ENCODE peak calls at places on chromosome 21, in ten cellular contexts. R, T, J, I, Y, F, H, M, W and G are unnamed samples.
A peak's percentile ranks its signal among the peaks of the same experiment; 100 is the strongest.

GRCh38 chr21:14616303-14617039 is 70.4 kb upstream of the SAMSN1 start:
- DNase-seq in R (no peak), T (no peak), J (no peak), I (no peak), Y (no peak), F (peak; percentile 68), H (no peak), M (no peak), W (no peak), G (no peak)

GRCh38 chr21:43591468-43592050 is 67.7 kb downstream of the HSF2BP start:
- DNase-seq in R (no peak), T (peak; percentile 80), J (no peak), I (no peak), Y (no peak), F (no peak), H (no peak), M (no peak), W (peak; percentile 69), G (no peak)

GRCh38 chr21:44858791-44859190 is 14.7 kb downstream of the PTTG1IP start:
- DNase-seq in R (no peak), T (no peak), J (no peak), I (no peak), Y (no peak), F (no peak), H (no peak), M (no peak), W (no peak), G (peak; percentile 20)

GRCh38 chr21:15164678-15165303 is 100.0 kb upstream of the NRIP1 start:
- DNase-seq in R (no peak), T (no peak), J (no peak), I (no peak), Y (no peak), F (no peak), H (no peak), M (no peak), W (peak; percentile 20), G (no peak)

GRCh38 chr21:22536511-22536910 is 1538.3 kb downstream of the NCAM2 start:
- DNase-seq in R (no peak), T (no peak), J (no peak), I (no peak), Y (no peak), F (no peak), H (no peak), M (no peak), W (peak; percentile 23), G (no peak)

GRCh38 chr21:25735221-25735894 is 586 bp downstream of the GABPA start:
- DNase-seq in R (peak; percentile 92), T (peak; percentile 79), J (peak; percentile 88), I (peak; percentile 95), Y (peak; percentile 85), F (peak; percentile 94), H (peak; percentile 85), M (peak; percentile 94), W (peak; percentile 89), G (peak; percentile 91)

GRCh38 chr21:43937898-43938309 is 72.9 kb downstream of the AGPAT3 start:
- DNase-seq in R (no peak), T (no peak), J (no peak), I (no peak), Y (no peak), F (no peak), H (no peak), M (no peak), W (no peak), G (no peak)

GRCh38 chr21:27528697-27529096 is 561.8 kb upstream of the ADAMTS5 start:
- DNase-seq in R (no peak), T (no peak), J (no peak), I (no peak), Y (no peak), F (no peak), H (no peak), M (no peak), W (no peak), G (no peak)

GRCh38 chr21:17488620-17489019 is 24.2 kb upstream of the CXADR start:
- DNase-seq in R (no peak), T (no peak), J (no peak), I (no peak), Y (no peak), F (no peak), H (peak; percentile 30), M (no peak), W (no peak), G (no peak)

GRCh38 chr21:17780539-17780938 is 38.6 kb downstream of the C21orf91 start:
- DNase-seq in R (no peak), T (peak; percentile 13), J (no peak), I (no peak), Y (no peak), F (no peak), H (peak; percentile 94), M (no peak), W (no peak), G (no peak)

GRCh38 chr21:24514081-24514733 is 1093.1 kb downstream of the MRPL39 start:
- DNase-seq in R (no peak), T (no peak), J (no peak), I (no peak), Y (no peak), F (peak; percentile 9), H (peak; percentile 57), M (no peak), W (no peak), G (no peak)

GRCh38 chr21:44265734-44266270 is 4.1 kb upstream of the DNMT3L start:
- DNase-seq in R (no peak), T (no peak), J (no peak), I (no peak), Y (no peak), F (no peak), H (no peak), M (no peak), W (no peak), G (peak; percentile 35)

GRCh38 chr21:37220433-37220980 is 46.6 kb downstream of the VPS26C start:
- DNase-seq in R (peak; percentile 36), T (peak; percentile 70), J (no peak), I (no peak), Y (peak; percentile 24), F (peak; percentile 66), H (peak; percentile 12), M (no peak), W (peak; percentile 57), G (no peak)
- H3K27ac ChIP-seq in R (peak overlapping the region; percentile 49), T (peak overlapping the region; percentile 72), J (peak overlapping the region; percentile 86), I (peak overlapping the region; percentile 77), Y (peak overlapping the region; percentile 13), F (no peak overlapping the region), H (no peak overlapping the region), M (peak overlapping the region; percentile 87), W (no peak overlapping the region), G (peak overlapping the region; percentile 38)

GRCh38 chr21:39115659-39116235 is 67.5 kb downstream of the PSMG1 start:
- DNase-seq in R (no peak), T (no peak), J (no peak), I (peak; percentile 55), Y (no peak), F (no peak), H (no peak), M (no peak), W (no peak), G (no peak)
- TF ChIP-seq CTCF in R (no peak), T (no peak), J (no peak), I (no peak), Y (no peak), F (no peak), H (no peak), M (no peak), W (no peak), G (no peak)

DNA sequence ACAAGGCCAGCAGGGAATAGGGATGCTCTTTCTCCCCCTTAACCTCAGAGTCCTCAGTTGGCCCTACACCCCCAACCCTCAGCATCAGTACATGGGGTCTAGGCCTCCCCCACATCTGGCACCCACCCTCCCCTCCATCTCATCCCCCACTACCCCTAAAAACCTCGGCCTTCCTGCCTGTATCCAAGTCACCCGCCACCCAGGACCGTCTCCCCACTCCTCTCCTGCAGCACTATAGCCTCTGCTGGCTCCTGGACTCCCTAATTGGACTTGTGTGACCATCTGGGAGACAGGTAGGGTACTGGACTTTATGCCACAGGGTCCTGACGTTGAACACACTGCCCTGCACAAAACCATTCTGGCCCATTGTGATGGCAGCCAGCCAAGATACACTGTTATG is 6.0 kb downstream of the RSPH1 start:
- DNase-seq in R (no peak), T (no peak), J (no peak), I (no peak), Y (no peak), F (no peak), H (no peak), M (no peak), W (no peak), G (no peak)
- H3K27ac ChIP-seq in R (no peak overlapping the region), T (no peak overlapping the region), J (no peak overlapping the region), I (no peak overlapping the region), Y (no peak overlapping the region), F (no peak overlapping the region), H (no peak overlapping the region), M (no peak overlapping the region), W (no peak overlapping the region), G (no peak overlapping the region)

DNA sequence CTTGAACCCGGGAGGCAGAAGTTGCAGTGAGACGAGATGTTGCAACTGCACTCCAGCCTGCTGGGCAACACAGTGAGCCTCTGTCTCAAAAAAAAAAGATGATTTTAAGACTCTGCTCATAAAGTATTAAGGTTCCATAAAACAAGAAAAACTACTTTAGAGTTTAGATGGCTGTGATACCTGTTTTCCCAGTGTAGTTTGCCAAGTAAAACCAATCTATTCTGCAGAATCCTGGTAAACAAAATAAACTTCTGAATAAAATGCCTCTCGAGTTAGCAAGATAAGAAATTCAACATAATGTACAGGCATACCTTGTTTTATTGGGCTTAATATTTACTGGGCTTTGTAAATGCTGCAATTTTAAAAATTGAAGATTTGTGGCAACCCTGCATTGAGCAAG is 30.8 kb downstream of the LTN1 start:
- DNase-seq in R (no peak), T (no peak), J (no peak), I (no peak), Y (no peak), F (no peak), H (no peak), M (no peak), W (no peak), G (no peak)
- TF ChIP-seq CTCF in R (no peak), T (no peak), J (no peak), I (no peak), Y (no peak), F (no peak), H (no peak), M (no peak), W (no peak), G (no peak)

GRCh38 chr21:38789275-38789674 is 16.5 kb upstream of the ETS2 start:
- DNase-seq in R (no peak), T (no peak), J (no peak), I (no peak), Y (no peak), F (no peak), H (no peak), M (no peak), W (no peak), G (no peak)
- H3K27ac ChIP-seq in R (no peak overlapping the region), T (no peak overlapping the region), J (no peak overlapping the region), I (no peak overlapping the region), Y (no peak overlapping the region), F (no peak overlapping the region), H (no peak overlapping the region), M (no peak overlapping the region), W (no peak overlapping the region), G (no peak overlapping the region)

GRCh38 chr21:38494688-38495087 is 3.6 kb downstream of the ERG start:
- DNase-seq in R (no peak), T (peak; percentile 88), J (no peak), I (peak; percentile 89), Y (peak; percentile 45), F (no peak), H (no peak), M (no peak), W (no peak), G (no peak)
- TF ChIP-seq CTCF in R (no peak), T (no peak), J (no peak), I (no peak), Y (peak; percentile 21), F (no peak), H (no peak), M (no peak), W (no peak), G (no peak)